ENCODE peak calls at places on chromosomes 3 and 15, in eight cellular contexts. U is endodermal cell, S is SK-N-SH, P is uterus, Z is stomach, M is ascending aorta, K is heart right ventricle, X is heart left ventricle. T is an unnamed sample.
A peak's percentile ranks its signal among the peaks of the same experiment; 100 is the strongest.

GRCh38 chr3:41683666-41684350 is 278.1 kb downstream of the ULK4 start:
- DNase-seq in U (no peak), S (no peak), P (no peak), Z (no peak), M (no peak), K (no peak), X (no peak), T (no peak)

GRCh38 chr3:176633511-176633910 is 563.8 kb downstream of the TBL1XR1 start:
- DNase-seq in U (peak; percentile 76), S (no peak), P (no peak), Z (no peak), M (no peak), K (no peak), X (no peak), T (peak; percentile 21)

GRCh38 chr3:131716943-131717342 is 214.2 kb upstream of the MRPL3 start:
- DNase-seq in U (no peak), S (no peak), P (no peak), Z (no peak), M (no peak), K (no peak), X (no peak), T (no peak)

GRCh38 chr3:6262035-6262434 is 598.9 kb upstream of the GRM7 start:
- DNase-seq in U (no peak), S (no peak), P (no peak), Z (no peak), M (no peak), K (no peak), X (no peak), T (no peak)

GRCh38 chr3:106750092-106750491 is 627.1 kb upstream of the CCDC54 start:
- DNase-seq in U (peak; percentile 53), S (no peak), P (no peak), Z (no peak), M (no peak), K (no peak), X (no peak), T (no peak)

GRCh38 chr15:47331796-47332480 is 385.4 kb upstream of the SEMA6D start:
- DNase-seq in U (no peak), S (no peak), P (no peak), Z (no peak), M (no peak), K (no peak), X (no peak), T (peak; percentile 78)

GRCh38 chr3:185983495-185984141 is 45.8 kb upstream of the TRA2B start:
- DNase-seq in U (peak; percentile 94), S (peak; percentile 83), P (peak; percentile 64), Z (peak; percentile 79), M (peak; percentile 85), K (peak; percentile 76), X (peak; percentile 66), T (peak; percentile 75)

GRCh38 chr3:126121074-126121473 is 37.1 kb upstream of the SLC41A3 start:
- DNase-seq in U (peak; percentile 33), S (no peak), P (no peak), Z (no peak), M (peak; percentile 30), K (no peak), X (no peak), T (no peak)

GRCh38 chr3:37291275-37291700 is 116.9 kb upstream of the LRRFIP2 start:
- DNase-seq in U (no peak), S (no peak), P (no peak), Z (no peak), M (no peak), K (no peak), X (no peak), T (peak; percentile 44)

GRCh38 chr3:71255498-71255897 is 328.0 kb downstream of the FOXP1 start:
- DNase-seq in U (no peak), S (no peak), P (no peak), Z (no peak), M (no peak), K (no peak), X (no peak), T (no peak)
- H3K27ac ChIP-seq in U (no peak overlapping the region), S (no peak overlapping the region), P (no peak overlapping the region), Z (no peak overlapping the region), M (no peak overlapping the region), K (no peak overlapping the region), X (peak overlapping the region; percentile 63), T (no peak overlapping the region)

GRCh38 chr3:122789585-122790273 is 3.9 kb downstream of the HSPBAP1 start:
- DNase-seq in U (no peak), S (no peak), P (no peak), Z (no peak), M (no peak), K (no peak), X (no peak), T (no peak)
- H3K4me1 ChIP-seq in U (peaks cover 3% of the 10 kb centered on the region), S (no peaks in the 10 kb centered on the region), P (no peaks in the 10 kb centered on the region), Z (peaks cover 19% of the 10 kb centered on the region), M (no peaks in the 10 kb centered on the region), K (no peaks in the 10 kb centered on the region), X (peaks cover 12% of the 10 kb centered on the region), T (no peaks in the 10 kb centered on the region)

DNA sequence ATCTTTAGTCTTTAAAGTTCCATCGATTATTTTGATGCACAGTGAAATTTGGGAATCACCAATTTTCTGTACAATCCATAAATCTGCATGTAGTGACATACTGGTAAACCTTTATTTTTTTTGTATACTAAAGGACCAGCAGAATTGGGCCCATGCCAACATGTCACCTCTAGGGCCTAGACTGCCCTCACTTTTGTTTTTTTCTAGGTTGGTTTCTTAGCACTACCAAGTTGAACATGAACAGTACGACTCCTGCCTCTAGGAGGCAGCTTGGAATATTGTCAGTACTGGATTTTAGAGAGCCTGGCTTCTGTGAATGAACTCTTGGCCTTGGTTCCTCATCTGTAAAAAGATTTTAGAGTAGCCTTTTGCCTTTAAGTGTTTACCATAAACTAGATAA is 32.3 kb downstream of the NKIRAS1 start:
- DNase-seq in U (no peak), S (peak; percentile 35), P (no peak), Z (no peak), M (no peak), K (no peak), X (no peak), T (no peak)
- TF ChIP-seq CTCF in U (peak; percentile 64), S (no peak), P (peak; percentile 13), Z (no peak), M (peak; percentile 15), K (no peak), X (no peak), T (peak; percentile 18)

GRCh38 chr3:4995500-4996053 is 16.3 kb downstream of the BHLHE40 start:
- DNase-seq in U (peak; percentile 60), S (no peak), P (no peak), Z (no peak), M (peak; percentile 65), K (no peak), X (no peak), T (peak; percentile 58)
- H3K27ac ChIP-seq in U (no peak overlapping the region), S (no peak overlapping the region), P (peak overlapping the region; percentile 23), Z (no peak overlapping the region), M (peak overlapping the region; percentile 88), K (no peak overlapping the region), X (peak overlapping the region; percentile 82), T (no peak overlapping the region)

GRCh38 chr15:44718180-44718926 is 7.0 kb downstream of the B2M start:
- DNase-seq in U (no peak), S (no peak), P (no peak), Z (no peak), M (no peak), K (no peak), X (no peak), T (no peak)
- H3K4me1 ChIP-seq in U (no peaks in the 10 kb centered on the region), S (no peaks in the 10 kb centered on the region), P (no peaks in the 10 kb centered on the region), Z (peaks cover 30% of the 10 kb centered on the region), M (peaks cover 10% of the 10 kb centered on the region), K (peaks cover 5% of the 10 kb centered on the region), X (peaks cover 43% of the 10 kb centered on the region), T (peaks cover 20% of the 10 kb centered on the region)

GRCh38 chr3:146326875-146327543 is 76.1 kb upstream of the PLSCR4 start:
- DNase-seq in U (no peak), S (peak; percentile 1), P (peak; percentile 37), Z (peak; percentile 47), M (peak; percentile 74), K (peak; percentile 46), X (peak; percentile 31), T (peak; percentile 88)
- TF ChIP-seq CTCF in U (peak; percentile 71), S (peak; percentile 76), P (peak; percentile 59), Z (peak; percentile 66), M (peak; percentile 66), K (peak; percentile 80), X (peak; percentile 31), T (peak; percentile 59)

DNA sequence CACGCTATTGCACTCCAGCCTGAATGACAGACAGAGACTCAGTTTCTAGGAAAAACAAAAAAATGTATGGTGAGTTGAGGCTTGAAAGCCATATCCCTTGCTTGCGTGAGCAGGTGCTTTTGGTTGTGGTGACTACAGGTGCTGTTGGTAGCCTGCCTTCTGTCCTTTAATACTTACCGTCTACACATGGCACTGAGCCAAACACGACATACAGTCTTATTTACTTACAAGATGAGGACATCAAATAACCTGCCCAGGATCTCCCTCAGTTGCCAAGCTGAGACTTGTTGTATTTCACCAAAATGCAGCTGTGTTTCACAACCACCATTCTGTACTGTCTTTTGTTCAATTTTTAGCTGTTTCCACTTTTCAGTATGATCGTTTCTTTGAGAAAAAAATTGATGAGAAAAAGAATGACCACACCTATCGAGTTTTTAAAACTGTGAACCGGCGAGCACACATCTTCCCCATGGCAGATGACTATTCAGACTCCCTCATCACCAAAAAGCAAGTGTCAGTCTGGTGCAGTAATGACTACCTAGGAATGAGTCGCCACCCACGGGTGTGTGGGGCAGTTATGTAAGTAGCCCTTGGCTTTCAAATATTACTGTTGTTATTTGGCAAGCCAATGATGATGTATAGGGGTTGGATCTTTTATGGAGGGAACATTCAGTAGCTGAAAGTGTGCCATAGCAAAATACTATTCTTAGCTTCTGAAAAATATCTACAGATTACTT is 6.5 kb downstream of the ALAS1 start:
- DNase-seq in U (no peak), S (no peak), P (no peak), Z (peak; percentile 70), M (no peak), K (no peak), X (no peak), T (no peak)
- H3K27ac ChIP-seq in U (no peak overlapping the region), S (no peak overlapping the region), P (no peak overlapping the region), Z (no peak overlapping the region), M (no peak overlapping the region), K (no peak overlapping the region), X (no peak overlapping the region), T (no peak overlapping the region)

GRCh38 chr15:75063889-75064288 is 40.5 kb downstream of the PPCDC start:
- DNase-seq in U (no peak), S (no peak), P (no peak), Z (no peak), M (no peak), K (no peak), X (no peak), T (no peak)
- H3K4me1 ChIP-seq in U (peaks cover 4% of the 10 kb centered on the region), S (peaks cover 5% of the 10 kb centered on the region), P (no peaks in the 10 kb centered on the region), Z (peaks cover 17% of the 10 kb centered on the region), M (peaks cover 33% of the 10 kb centered on the region), K (peaks cover 3% of the 10 kb centered on the region), X (peaks cover 52% of the 10 kb centered on the region), T (peaks cover 9% of the 10 kb centered on the region)